ENCODE peak calls at places on chromosome 1, in eight cellular contexts. B is RWPE2; C is NCI-H774; A is dermis microvascular lymphatic vessel endothelial cell; P is fibroblast of lung; Q is NCI-H1092 treated with DMSO at 0.1 percent for 48 hours; H is heart left ventricle; T is stimulated activated CD4-positive, alpha-beta T cell treated with anti-CD3 and anti-CD28 coated beads, Interleukin-12 subunit alpha, Interleukin-12 subunit beta, amount 100 ng/mL, for 4 hours. X is an unnamed sample.

GRCh38 chr1:174626031-174627020 is 178.6 kb downstream of the GPR52 start:
- DNase-seq in B (no peak), C (no peak), A (peak), P (peak), Q (peak), H (no peak), T (no peak), X (no peak)

GRCh38 chr1:50971748-50972305 is 1.8 kb downstream of the CDKN2C start:
- DNase-seq in B (no peak), C (no peak), A (no peak), P (peak), Q (peak), H (no peak), T (no peak), X (no peak)

GRCh38 chr1:235423214-235423652 is 56.0 kb downstream of the TBCE start:
- DNase-seq in B (no peak), C (no peak), A (no peak), P (no peak), Q (no peak), H (no peak), T (peak), X (no peak)

GRCh38 chr1:109269981-109270622 is 12.8 kb downstream of the PSRC1 start:
- DNase-seq in B (no peak), C (no peak), A (no peak), P (no peak), Q (no peak), H (no peak), T (no peak), X (no peak)

GRCh38 chr1:54581621-54582035 is 33.6 kb downstream of the ACOT11 start:
- DNase-seq in B (peak), C (peak), A (peak), P (peak), Q (no peak), H (peak), T (no peak), X (no peak)

GRCh38 chr1:48079096-48079495 is 81.9 kb upstream of the TRABD2B start:
- DNase-seq in B (no peak), C (no peak), A (no peak), P (no peak), Q (no peak), H (no peak), T (no peak), X (no peak)

GRCh38 chr1:204366759-204367158 is 7.0 kb upstream of the PLEKHA6 start:
- DNase-seq in B (no peak), C (no peak), A (no peak), P (no peak), Q (no peak), H (no peak), T (no peak), X (no peak)

GRCh38 chr1:47881505-47882442 is 115.4 kb downstream of the TRABD2B start:
- DNase-seq in B (no peak), C (peak), A (no peak), P (peak), Q (no peak), H (no peak), T (no peak), X (no peak)

GRCh38 chr1:203072911-203073310 is 12.9 kb downstream of the MYOG start:
- DNase-seq in B (no peak), C (no peak), A (no peak), P (no peak), Q (no peak), H (no peak), T (no peak), X (no peak)

GRCh38 chr1:209416009-209416408 is 167.5 kb upstream of the CAMK1G start:
- DNase-seq in B (peak), C (no peak), A (no peak), P (no peak), Q (no peak), H (no peak), T (no peak), X (no peak)

GRCh38 chr1:241518447-241519307 is 878 bp downstream of the FH start:
- DNase-seq in B (peak), C (no peak), A (peak), P (peak), Q (peak), H (peak), T (peak), X (peak)

GRCh38 chr1:87515781-87516180 is 187.1 kb downstream of the LMO4 start:
- DNase-seq in B (no peak), C (no peak), A (no peak), P (peak), Q (no peak), H (no peak), T (no peak), X (no peak)

GRCh38 chr1:67463298-67463960 is 33.2 kb upstream of the SERBP1 start:
- DNase-seq in B (no peak), C (peak), A (no peak), P (peak), Q (no peak), H (no peak), T (no peak), X (no peak)

GRCh38 chr1:215710340-215710971 is 143.4 kb downstream of the KCTD3 start:
- DNase-seq in B (no peak), C (peak), A (peak), P (peak), Q (peak), H (no peak), T (no peak), X (no peak)

GRCh38 chr1:221169447-221169889 is 290.2 kb downstream of the HLX start:
- DNase-seq in B (no peak), C (no peak), A (peak), P (no peak), Q (no peak), H (no peak), T (no peak), X (no peak)

GRCh38 chr1:221773383-221773782 is 31.5 kb upstream of the DUSP10 start:
- DNase-seq in B (no peak), C (no peak), A (no peak), P (no peak), Q (no peak), H (no peak), T (no peak), X (no peak)

X was measured in naive thymus-derived CD4-positive, alpha-beta T cell.